ENCODE peak calls at places on chromosomes 13 and 19, in seven cellular contexts. Q is SK-N-SH, T is keratinocyte, B is fibroblast of lung, F is mammary epithelial cell, X is mesendoderm, O is neuronal stem cell. E is an unnamed sample.

GRCh38 chr13:23470706-23471610 is 37.5 kb upstream of the SACS start:
- DNase-seq in X (no peak), B (no peak), F (no peak), T (no peak), Q (no peak), O (no peak), E (no peak)

GRCh38 chr13:73610799-73611592 is 523.2 kb downstream of the KLF12 start:
- DNase-seq in Q (no peak), O (no peak), B (no peak), T (no peak), F (peak; percentile 63), X (no peak), E (no peak)

GRCh38 chr13:37791699-37792098 is 77.9 kb downstream of the TRPC4 start:
- DNase-seq in Q (no peak), O (no peak), B (peak; percentile 71), T (no peak), F (no peak), X (no peak), E (no peak)

GRCh38 chr19:41595258-41595889 is 19.4 kb downstream of the CEACAM21 start:
- DNase-seq in B (peak; percentile 68), Q (peak; percentile 62), T (peak; percentile 28), X (peak; percentile 62), F (peak; percentile 72), O (no peak), E (peak; percentile 48)

GRCh38 chr13:106490887-106491321 is 44.6 kb downstream of the EFNB2 start:
- DNase-seq in T (no peak), F (no peak), B (no peak), Q (no peak), O (no peak), X (no peak), E (no peak)

GRCh38 chr13:28185256-28185655 is 46.9 kb downstream of the PAN3 start:
- DNase-seq in X (no peak), F (no peak), O (no peak), Q (no peak), B (peak; percentile 18), T (no peak), E (no peak)

GRCh38 chr19:36060430-36060829 is 5.7 kb downstream of the WDR62 start:
- DNase-seq in O (no peak), T (no peak), F (peak; percentile 17), B (peak; percentile 47), Q (peak; percentile 61), X (peak; percentile 53), E (no peak)

GRCh38 chr13:28117689-28118377 is 17.5 kb upstream of the FLT3 start:
- DNase-seq in T (no peak), X (peak; percentile 43), F (no peak), Q (no peak), B (no peak), O (no peak), E (no peak)

GRCh38 chr19:45922281-45922680 is 7.7 kb upstream of the NANOS2 start:
- DNase-seq in O (no peak), T (no peak), Q (no peak), X (peak; percentile 91), B (no peak), F (no peak), E (no peak)

GRCh38 chr13:20679879-20680278 is 23.6 kb upstream of the IL17D start:
- DNase-seq in F (no peak), Q (no peak), O (no peak), B (no peak), T (no peak), X (no peak), E (no peak)
- H3K9ac ChIP-seq in F (no peak overlapping the region), Q (no peak overlapping the region), O (no peak overlapping the region), B (no peak overlapping the region), T (no peak overlapping the region), X (no peak overlapping the region), E (no peak overlapping the region)

DNA sequence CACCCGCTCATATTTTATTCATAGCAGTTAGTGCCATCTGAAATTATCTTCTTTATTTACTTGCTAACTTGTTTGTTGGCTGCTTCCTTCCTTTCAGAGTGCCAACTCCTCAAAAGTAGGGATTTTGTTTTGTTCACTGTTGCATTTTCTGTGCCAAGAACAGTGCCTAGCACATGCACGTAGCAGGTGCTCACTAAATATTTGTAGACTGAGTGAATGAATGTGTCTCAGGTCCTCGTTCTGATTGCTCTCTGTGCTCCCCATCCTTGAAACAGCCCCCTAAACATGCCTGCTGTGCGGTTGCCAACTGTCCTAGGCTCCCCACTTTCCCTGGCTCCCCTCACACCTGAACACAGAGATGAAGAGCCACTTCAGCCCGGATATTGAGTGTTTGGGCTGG is 1.5 kb downstream of the GIPC1 start:
- DNase-seq in B (no peak), T (no peak), O (no peak), F (no peak), Q (no peak), X (no peak), E (no peak)
- H3K9ac ChIP-seq in B (peak overlapping the region; percentile 20), T (peak overlapping the region; percentile 86), O (no peak overlapping the region), F (peak overlapping the region; percentile 63), Q (peak overlapping the region; percentile 74), X (peak overlapping the region; percentile 30), E (peak overlapping the region; percentile 73)

GRCh38 chr19:33039108-33039599 is 25.5 kb downstream of the RHPN2 start:
- DNase-seq in B (no peak), Q (no peak), O (no peak), T (no peak), F (no peak), X (no peak), E (no peak)
- H3K9ac ChIP-seq in B (no peak overlapping the region), Q (no peak overlapping the region), O (no peak overlapping the region), T (no peak overlapping the region), F (no peak overlapping the region), X (no peak overlapping the region), E (no peak overlapping the region)

GRCh38 chr13:51765142-51765515 is 38.8 kb downstream of the DHRS12 start:
- DNase-seq in B (no peak), Q (no peak), T (no peak), F (no peak), O (no peak), X (no peak), E (no peak)
- H3K9ac ChIP-seq in B (no peak overlapping the region), Q (no peak overlapping the region), T (no peak overlapping the region), F (no peak overlapping the region), O (no peak overlapping the region), X (no peak overlapping the region), E (no peak overlapping the region)

GRCh38 chr19:2274185-2274711 is 7.7 kb downstream of the PEAK3 start:
- DNase-seq in O (no peak), Q (no peak), B (no peak), X (no peak), F (no peak), T (no peak), E (no peak)
- H3K9ac ChIP-seq in O (no peak overlapping the region), Q (no peak overlapping the region), B (no peak overlapping the region), X (peak overlapping the region; percentile 51), F (no peak overlapping the region), T (no peak overlapping the region), E (peak overlapping the region; percentile 16)

GRCh38 chr13:97268772-97269171 is 46.6 kb downstream of the MBNL2 start:
- DNase-seq in X (peak; percentile 69), T (no peak), F (no peak), Q (no peak), B (no peak), O (no peak), E (no peak)
- H3K9ac ChIP-seq in X (no peak overlapping the region), T (peak overlapping the region; percentile 8), F (no peak overlapping the region), Q (peak overlapping the region; percentile 26), B (no peak overlapping the region), O (no peak overlapping the region), E (no peak overlapping the region)

GRCh38 chr19:3065675-3066357 is 3.5 kb upstream of the TLE5 start:
- DNase-seq in F (no peak), B (no peak), T (no peak), O (no peak), Q (peak; percentile 13), X (no peak), E (no peak)
- H3K9ac ChIP-seq in F (no peak overlapping the region), B (no peak overlapping the region), T (no peak overlapping the region), O (no peak overlapping the region), Q (no peak overlapping the region), X (no peak overlapping the region), E (peak overlapping the region; percentile 21)

GRCh38 chr13:48184260-48184659 is 48.7 kb upstream of the ITM2B start:
- DNase-seq in O (no peak), B (no peak), F (no peak), T (no peak), X (no peak), Q (no peak), E (no peak)
- H3K9ac ChIP-seq in O (no peak overlapping the region), B (no peak overlapping the region), F (no peak overlapping the region), T (no peak overlapping the region), X (no peak overlapping the region), Q (no peak overlapping the region), E (no peak overlapping the region)

DNA sequence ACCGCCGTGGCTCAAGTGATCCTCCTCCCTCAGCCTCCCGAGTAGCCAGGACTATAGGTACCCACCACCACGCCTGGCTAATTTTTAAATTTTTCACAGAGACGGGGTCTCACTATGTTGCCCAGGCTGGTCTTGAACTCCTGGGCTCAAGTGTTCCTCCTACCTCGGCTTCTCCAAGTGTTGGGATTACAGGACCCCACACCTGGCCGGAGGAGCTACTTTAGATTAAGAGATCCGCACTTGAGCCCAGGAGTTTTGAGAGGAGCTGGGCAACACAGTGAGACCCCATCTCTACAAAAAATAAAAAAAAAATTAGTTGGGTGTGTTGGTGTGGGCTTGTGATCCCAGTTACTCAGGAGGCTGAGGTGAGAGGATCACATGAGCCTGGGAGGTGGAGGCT is 9.0 kb upstream of the ZNF460 start:
- DNase-seq in Q (no peak), X (no peak), T (no peak), F (no peak), O (no peak), B (no peak), E (no peak)
- H3K9ac ChIP-seq in Q (no peak overlapping the region), X (no peak overlapping the region), T (no peak overlapping the region), F (no peak overlapping the region), O (no peak overlapping the region), B (no peak overlapping the region), E (no peak overlapping the region)

GRCh38 chr19:16587031-16588023 is 15.1 kb upstream of the SLC35E1 start:
- DNase-seq in F (peak; percentile 61), X (peak; percentile 45), T (peak; percentile 44), Q (no peak), B (peak; percentile 71), O (no peak), E (no peak)
- H3K9ac ChIP-seq in F (no peak overlapping the region), X (no peak overlapping the region), T (peak overlapping the region; percentile 60), Q (no peak overlapping the region), B (no peak overlapping the region), O (peak overlapping the region; percentile 45), E (no peak overlapping the region)

E was measured in NT2/D1.